ENCODE peak calls at places on chromosomes 16 and 17, in seven cellular contexts. K is ascending aorta, Y is upper lobe of right lung, R is mucosa of descending colon, E is cardiac fibroblast, B is osteocyte, P is GM13976. U is an unnamed sample.

GRCh38 chr17:82076018-82076784 is 10.6 kb upstream of the DUS1L start:
- DNase-seq in P (no peak), R (no peak), Y (no peak), K (no peak), B (no peak), E (no peak), U (no peak)

GRCh38 chr17:44308320-44308818 is at the start of gene RUNDC3A:
- DNase-seq in Y (peak), B (peak), K (no peak), P (peak), R (peak), E (peak), U (peak)

GRCh38 chr17:68849673-68850260 is 105.4 kb downstream of the ABCA8 start:
- DNase-seq in P (no peak), E (no peak), R (no peak), Y (no peak), B (no peak), K (no peak), U (no peak)

GRCh38 chr16:65497571-65497970 is 375.7 kb upstream of the CDH11 start:
- DNase-seq in P (no peak), R (no peak), B (no peak), K (no peak), E (no peak), Y (no peak), U (no peak)

GRCh38 chr17:36461330-36462110 is 25.0 kb upstream of the ZNHIT3 start:
- DNase-seq in K (no peak), R (no peak), P (no peak), E (no peak), B (no peak), Y (no peak), U (no peak)

GRCh38 chr16:68617735-68618134 is 27.4 kb upstream of the CDH3 start:
- DNase-seq in E (no peak), P (no peak), B (no peak), R (no peak), K (no peak), Y (no peak), U (no peak)

GRCh38 chr17:43342601-43342905 is 56.2 kb upstream of the ARL4D start:
- DNase-seq in B (no peak), E (peak), K (no peak), Y (no peak), R (no peak), P (no peak), U (no peak)

GRCh38 chr17:60971515-60972369 is 294.1 kb downstream of the BCAS3 start:
- DNase-seq in K (no peak), E (peak), Y (no peak), R (peak), B (no peak), P (peak), U (no peak)

GRCh38 chr17:10292057-10292931 is 80.5 kb downstream of the MYH13 start:
- DNase-seq in K (no peak), R (no peak), E (peak), B (no peak), Y (no peak), P (peak), U (no peak)

GRCh38 chr17:38325221-38325851 is 18.4 kb downstream of the GPR179 start:
- DNase-seq in Y (no peak), R (no peak), P (no peak), E (no peak), K (no peak), B (no peak), U (no peak)

GRCh38 chr16:7025616-7026190 is 306.9 kb upstream of the RBFOX1 start:
- DNase-seq in P (peak), K (no peak), Y (peak), B (no peak), E (peak), R (peak), U (peak)

GRCh38 chr17:41563607-41564006 is 8.3 kb downstream of the KRT9 start:
- DNase-seq in B (no peak), E (no peak), P (no peak), R (no peak), K (no peak), Y (no peak), U (no peak)

GRCh38 chr17:58391302-58391984 is 25.9 kb downstream of the RNF43 start:
- DNase-seq in E (peak), Y (peak), R (peak), K (no peak), B (no peak), P (no peak), U (peak)

GRCh38 chr16:69691980-69692911 is 34.1 kb downstream of the NQO1 start:
- DNase-seq in R (no peak), P (no peak), E (peak), B (no peak), K (no peak), Y (no peak), U (no peak)

GRCh38 chr17:47323382-47324223 is at the start of gene EFCAB13:
- DNase-seq in K (peak), R (peak), E (peak), P (peak), Y (peak), B (peak), U (peak)

GRCh38 chr16:82197540-82198240 is 27.7 kb upstream of the MPHOSPH6 start:
- DNase-seq in Y (no peak), P (no peak), R (no peak), E (peak), K (no peak), B (no peak), U (no peak)

GRCh38 chr17:79189264-79189663 is 114.6 kb downstream of the ENGASE start:
- DNase-seq in Y (no peak), P (no peak), R (no peak), K (no peak), B (no peak), E (no peak), U (no peak)

GRCh38 chr17:39239640-39240314 is 14.0 kb upstream of the STAC2 start:
- DNase-seq in R (peak), Y (peak), P (peak), B (no peak), K (no peak), E (no peak), U (no peak)

GRCh38 chr17:19296786-19297778 is 59.9 kb downstream of the EPN2 start:
- DNase-seq in B (no peak), E (no peak), K (no peak), Y (no peak), P (no peak), R (no peak), U (no peak)

GRCh38 chr17:74682442-74683190 is 30.1 kb downstream of the CD300LF start:
- DNase-seq in R (no peak), E (no peak), B (no peak), P (no peak), K (no peak), Y (no peak), U (no peak)

GRCh38 chr17:77423589-77424451 is 283.1 kb downstream of the SEC14L1 start:
- DNase-seq in Y (no peak), K (peak), E (peak), R (peak), B (no peak), P (no peak), U (no peak)

GRCh38 chr16:80938928-80939260 is 67.8 kb downstream of the CMC2 start:
- DNase-seq in P (no peak), Y (no peak), K (no peak), R (no peak), B (no peak), E (no peak), U (no peak)

GRCh38 chr16:89304181-89304851 is 86.8 kb downstream of the ZNF778 start:
- DNase-seq in E (no peak), B (no peak), P (no peak), R (no peak), K (no peak), Y (no peak), U (no peak)

GRCh38 chr17:31869797-31870568 is 10.9 kb upstream of the COPRS start:
- DNase-seq in B (no peak), K (no peak), Y (no peak), R (no peak), E (no peak), P (no peak), U (no peak)

GRCh38 chr16:35686595-35686994 is 2227.2 kb downstream of the TP53TG3F start:
- DNase-seq in P (no peak), E (no peak), B (peak), R (no peak), K (no peak), Y (no peak), U (no peak)

GRCh38 chr17:5841862-5842261 is 228.3 kb upstream of the WSCD1 start:
- DNase-seq in Y (no peak), E (no peak), P (no peak), B (peak), K (no peak), R (no peak), U (no peak)

GRCh38 chr17:60887607-60888028 is 210.0 kb downstream of the BCAS3 start:
- DNase-seq in R (no peak), Y (no peak), P (no peak), K (no peak), B (no peak), E (no peak), U (no peak)

GRCh38 chr17:57599271-57600045 is 145.6 kb downstream of the CCDC182 start:
- DNase-seq in Y (peak), P (peak), B (no peak), K (no peak), R (peak), E (no peak), U (no peak)

GRCh38 chr16:84362410-84362809 is 5.9 kb upstream of the ATP2C2 start:
- DNase-seq in K (no peak), Y (no peak), E (no peak), P (no peak), B (no peak), R (no peak), U (no peak)

GRCh38 chr16:27285676-27286196 is 17.2 kb upstream of the NSMCE1 start:
- DNase-seq in P (no peak), E (no peak), R (peak), K (peak), B (no peak), Y (no peak), U (peak)

GRCh38 chr17:19317359-19318095 is 45.0 kb downstream of the B9D1 start:
- DNase-seq in B (no peak), R (peak), Y (peak), K (no peak), P (peak), E (peak), U (no peak)

GRCh38 chr17:42096360-42097111 is 1.7 kb downstream of the ZNF385C start:
- DNase-seq in E (no peak), P (no peak), B (no peak), Y (no peak), R (no peak), K (no peak), U (no peak)

GRCh38 chr16:4743217-4743897 is 9.0 kb downstream of the DNAAF8 start:
- DNase-seq in K (no peak), B (no peak), Y (no peak), E (peak), P (no peak), R (peak), U (no peak)

GRCh38 chr16:57360321-57360935 is 1.8 kb downstream of the CCL22 start:
- DNase-seq in P (no peak), E (no peak), Y (no peak), R (no peak), K (no peak), B (no peak), U (no peak)

GRCh38 chr16:4381072-4381934 is 9.7 kb downstream of the VASN start:
- DNase-seq in R (no peak), B (no peak), E (no peak), Y (no peak), K (no peak), P (no peak), U (no peak)

GRCh38 chr16:1984347-1985225 is 593 bp downstream of the GFER start:
- DNase-seq in R (peak), B (no peak), E (peak), P (no peak), K (no peak), Y (no peak), U (no peak)

GRCh38 chr17:1592751-1593629 is 30.4 kb upstream of the PITPNA start:
- DNase-seq in P (peak), R (peak), Y (no peak), B (no peak), E (no peak), K (no peak), U (no peak)

GRCh38 chr16:28304214-28304613 is 11.9 kb downstream of the SBK1 start:
- DNase-seq in Y (no peak), B (no peak), P (no peak), E (peak), K (no peak), R (peak), U (no peak)

GRCh38 chr16:86424413-86424812 is 85.9 kb upstream of the FOXF1 start:
- DNase-seq in P (no peak), B (no peak), E (no peak), Y (no peak), K (no peak), R (no peak), U (no peak)

GRCh38 chr17:75832652-75833400 is 11.4 kb downstream of the UNC13D start:
- DNase-seq in Y (no peak), P (no peak), E (no peak), R (no peak), B (no peak), K (no peak), U (no peak)

GRCh38 chr17:75832164-75832651 is 12.0 kb downstream of the UNC13D start:
- DNase-seq in R (peak), Y (peak), P (no peak), B (no peak), E (peak), K (no peak), U (no peak)

GRCh38 chr17:75829747-75830146 is 14.5 kb downstream of the UNC13D start:
- DNase-seq in E (no peak), P (no peak), B (no peak), K (no peak), Y (no peak), R (no peak), U (no peak)

GRCh38 chr17:75830168-75831031 is 13.8 kb downstream of the UNC13D start:
- DNase-seq in Y (no peak), E (no peak), K (no peak), P (peak), R (peak), B (no peak), U (no peak)

DNA sequence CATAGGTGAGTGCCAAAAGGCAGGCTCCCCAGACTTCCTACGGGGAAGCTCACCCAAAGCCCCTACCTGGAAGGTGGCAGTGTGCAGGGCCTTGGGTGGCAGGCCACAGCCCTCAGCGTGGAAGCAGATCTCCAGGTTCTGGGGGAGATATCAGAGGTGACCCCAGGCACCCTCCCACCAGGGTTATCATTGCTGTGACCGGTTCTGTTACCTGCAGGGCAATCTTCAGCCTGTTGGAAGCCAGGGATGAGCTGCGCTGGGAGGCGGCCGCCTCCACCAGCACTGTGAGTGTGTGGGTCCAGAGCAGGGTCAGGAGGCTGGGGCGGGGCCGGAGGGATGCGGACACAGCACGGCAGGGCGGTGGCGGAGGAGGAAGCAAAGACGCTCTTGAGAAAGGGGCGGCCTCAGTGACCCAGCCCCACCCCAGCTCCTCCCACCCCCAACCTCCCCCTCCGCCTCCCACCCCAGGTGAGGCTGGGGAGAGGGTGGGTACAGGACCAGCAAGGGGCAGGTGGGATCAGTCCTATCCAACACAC is 13.1 kb downstream of the UNC13D start:
- DNase-seq in R (no peak), E (no peak), Y (no peak), K (no peak), P (no peak), B (no peak), U (no peak)
- TF ChIP-seq CTCF in R (no peak), E (no peak), Y (no peak), K (no peak), P (no peak), B (no peak), U (no peak)

DNA sequence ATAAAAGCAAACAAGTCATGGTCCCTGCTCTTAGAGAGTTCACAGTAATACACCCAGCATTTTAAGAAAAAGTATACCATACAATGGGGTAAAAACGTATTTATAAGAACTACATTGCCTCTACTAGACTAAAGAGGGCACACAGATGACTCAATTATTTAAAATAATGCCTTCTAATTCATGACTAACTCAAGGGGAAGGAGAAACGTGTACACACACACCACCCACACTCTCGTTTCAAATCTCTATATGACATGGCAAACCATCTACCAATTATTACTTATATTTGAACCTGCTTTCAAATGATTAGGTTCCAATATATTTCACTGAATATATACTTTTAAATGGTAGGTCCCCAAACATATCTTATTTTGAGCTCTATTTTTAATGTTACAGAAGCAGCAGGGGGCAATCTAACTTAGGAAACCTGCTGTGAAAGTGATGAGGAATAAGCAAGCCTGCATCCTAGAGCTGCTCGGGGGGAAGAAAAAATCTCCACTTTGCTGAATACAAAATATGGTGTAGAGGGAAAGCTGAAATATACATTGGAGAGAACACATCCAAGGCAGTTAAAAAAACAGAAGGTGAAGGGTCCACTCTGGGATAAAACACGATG is 232.4 kb upstream of the PSMD7 start:
- DNase-seq in B (no peak), E (no peak), K (no peak), P (no peak), R (no peak), Y (no peak), U (no peak)
- TF ChIP-seq CTCF in B (no peak), E (no peak), K (no peak), P (no peak), R (no peak), Y (peak), U (no peak)

GRCh38 chr17:360141-360705 is 7.6 kb upstream of the RPH3AL start:
- DNase-seq in E (no peak), R (no peak), B (no peak), P (no peak), K (no peak), Y (peak), U (no peak)
- TF ChIP-seq CTCF in E (no peak), R (no peak), B (no peak), P (no peak), K (no peak), Y (no peak), U (no peak)

GRCh38 chr17:35068249-35068648 is 4.7 kb upstream of the RFFL start:
- DNase-seq in Y (no peak), R (no peak), P (no peak), E (no peak), K (no peak), B (no peak), U (no peak)

GRCh38 chr17:35062284-35062683 is 1.2 kb downstream of the RFFL start:
- DNase-seq in R (no peak), E (no peak), K (no peak), P (no peak), B (no peak), Y (no peak), U (no peak)

GRCh38 chr17:35069311-35069710 is 5.8 kb upstream of the RFFL start:
- DNase-seq in P (no peak), K (no peak), E (peak), B (no peak), R (no peak), Y (no peak), U (no peak)

GRCh38 chr17:35065880-35066279 is 2.4 kb upstream of the RFFL start:
- DNase-seq in Y (no peak), E (no peak), R (no peak), B (no peak), K (no peak), P (no peak), U (no peak)

GRCh38 chr17:35063514-35064223 is at the start of gene RFFL:
- DNase-seq in E (peak), Y (peak), B (peak), P (peak), R (peak), K (peak), U (no peak)
- TF ChIP-seq CTCF in E (no peak), Y (peak), B (peak), P (no peak), R (no peak), K (no peak), U (no peak)

GRCh38 chr17:2901582-2901981 is 105.3 kb downstream of the RAP1GAP2 start:
- DNase-seq in Y (no peak), P (no peak), B (no peak), K (no peak), R (peak), E (no peak), U (no peak)
- TF ChIP-seq CTCF in Y (no peak), P (no peak), B (no peak), K (no peak), R (no peak), E (no peak), U (no peak)

GRCh38 chr16:56279132-56279531 is 87.8 kb downstream of the GNAO1 start:
- DNase-seq in R (peak), B (no peak), P (no peak), Y (peak), K (no peak), E (no peak), U (no peak)

GRCh38 chr16:56279914-56280313 is 88.6 kb downstream of the GNAO1 start:
- DNase-seq in Y (no peak), P (no peak), R (no peak), K (no peak), B (no peak), E (no peak), U (no peak)

GRCh38 chr16:56282455-56282854 is 91.2 kb downstream of the GNAO1 start:
- DNase-seq in R (no peak), K (no peak), B (no peak), P (no peak), Y (no peak), E (no peak), U (no peak)

GRCh38 chr16:56278196-56278855 is 87.0 kb downstream of the GNAO1 start:
- DNase-seq in Y (peak), P (no peak), K (no peak), E (no peak), B (no peak), R (no peak), U (no peak)

GRCh38 chr16:56281256-56281805 is 90.0 kb downstream of the GNAO1 start:
- DNase-seq in R (no peak), K (no peak), Y (no peak), P (no peak), B (no peak), E (peak), U (no peak)
- TF ChIP-seq CTCF in R (no peak), K (no peak), Y (peak), P (peak), B (peak), E (peak), U (peak)

GRCh38 chr17:17983776-17984175 is 11.1 kb downstream of the DRC3 start:
- DNase-seq in E (no peak), B (no peak), K (no peak), P (no peak), Y (no peak), R (no peak), U (no peak)

GRCh38 chr17:17987187-17987896 is 14.7 kb downstream of the DRC3 start:
- DNase-seq in R (no peak), K (no peak), E (no peak), Y (no peak), B (no peak), P (no peak), U (no peak)

GRCh38 chr17:17985153-17985552 is 12.5 kb downstream of the DRC3 start:
- DNase-seq in B (no peak), Y (no peak), E (no peak), P (no peak), K (no peak), R (no peak), U (no peak)

GRCh38 chr17:17983376-17983775 is 10.7 kb downstream of the DRC3 start:
- DNase-seq in E (no peak), Y (peak), P (no peak), B (no peak), K (no peak), R (no peak), U (no peak)

DNA sequence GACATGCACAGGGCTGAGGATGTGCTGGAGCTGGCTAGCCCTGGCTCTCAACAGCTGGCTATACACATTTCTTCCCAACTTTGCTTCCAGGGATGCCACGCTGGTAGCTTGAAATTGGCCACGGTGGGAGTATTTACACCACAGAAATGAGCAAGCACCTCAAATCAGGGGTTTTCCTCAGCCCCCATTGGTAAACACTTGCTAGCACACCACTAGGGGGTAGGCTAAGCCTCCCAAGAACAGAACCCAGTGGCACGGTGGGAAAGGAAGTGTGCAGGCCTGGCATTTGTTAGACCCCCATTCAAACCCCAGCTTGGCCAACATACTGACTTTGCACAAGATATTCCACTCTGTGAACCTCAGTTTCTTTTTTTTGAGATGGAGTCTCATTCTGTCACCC is 12.9 kb downstream of the DRC3 start:
- DNase-seq in R (no peak), K (no peak), Y (no peak), E (no peak), P (peak), B (no peak), U (no peak)
- TF ChIP-seq CTCF in R (no peak), K (no peak), Y (no peak), E (peak), P (peak), B (no peak), U (peak)